ENCODE peak calls at places on chromosomes 5 and 9, in ten cellular contexts. Q is stomach, O is upper lobe of left lung, S is heart left ventricle, Y is sigmoid colon, H is A549, F is prostate gland, D is ovary, L is IMR-90, B is HCT116. Z is an unnamed sample.

GRCh38 chr5:101271945-101272344 is 368.9 kb upstream of the ST8SIA4 start:
- DNase-seq in H (no peak), O (no peak), Q (no peak), L (no peak), B (no peak), D (no peak), S (no peak), F (no peak), Y (no peak), Z (no peak)

GRCh38 chr9:120443976-120444375 is 136.0 kb downstream of the CDK5RAP2 start:
- DNase-seq in Q (no peak), L (no peak), O (no peak), H (no peak), Y (no peak), D (no peak), F (no peak), B (no peak), S (no peak), Z (no peak)

GRCh38 chr5:6634327-6634713 is 1.1 kb downstream of the SRD5A1 start:
- DNase-seq in S (no peak), B (no peak), F (no peak), Y (no peak), Q (no peak), D (no peak), L (no peak), O (no peak), H (peak; percentile 21), Z (no peak)

GRCh38 chr5:135372654-135373381 is 26.2 kb downstream of the MACROH2A1 start:
- DNase-seq in F (no peak), H (no peak), S (no peak), L (no peak), O (no peak), Q (no peak), B (no peak), Y (no peak), D (no peak), Z (no peak)

GRCh38 chr9:136361757-136362449 is 1.6 kb downstream of the DNLZ start:
- DNase-seq in D (no peak), H (no peak), B (no peak), F (no peak), O (peak; percentile 81), L (peak; percentile 30), Q (no peak), S (no peak), Y (peak; percentile 87), Z (no peak)

GRCh38 chr5:97224112-97224750 is 41.2 kb upstream of the RIOK2 start:
- DNase-seq in O (no peak), H (no peak), Y (no peak), B (no peak), S (no peak), D (no peak), F (no peak), L (peak; percentile 61), Q (no peak), Z (no peak)

GRCh38 chr9:5511476-5511875 is 1.1 kb downstream of the PDCD1LG2 start:
- DNase-seq in Q (no peak), S (no peak), F (no peak), L (no peak), D (no peak), B (no peak), O (no peak), H (no peak), Y (no peak), Z (no peak)

GRCh38 chr5:76601470-76601869 is 21.7 kb downstream of the F2RL2 start:
- DNase-seq in O (no peak), F (peak; percentile 24), B (peak; percentile 48), S (no peak), L (peak; percentile 80), D (no peak), Y (no peak), Q (no peak), H (peak; percentile 63), Z (no peak)

GRCh38 chr9:8895498-8896224 is 1096.1 kb upstream of the DMAC1 start:
- DNase-seq in B (no peak), Y (no peak), F (no peak), S (no peak), L (peak; percentile 16), O (no peak), Q (no peak), H (peak; percentile 5), D (no peak), Z (no peak)

GRCh38 chr5:157497875-157498611 is 38.0 kb downstream of the NIPAL4 start:
- DNase-seq in B (no peak), L (no peak), H (no peak), S (no peak), Y (peak; percentile 62), O (peak; percentile 34), Q (no peak), F (no peak), D (no peak), Z (no peak)

GRCh38 chr9:76116913-76117312 is 226.4 kb downstream of the PCSK5 start:
- DNase-seq in Y (no peak), H (no peak), F (no peak), Q (no peak), B (no peak), D (no peak), L (no peak), S (no peak), O (no peak), Z (no peak)

GRCh38 chr5:43313854-43314457 is 744 bp upstream of the HMGCS1 start:
- DNase-seq in F (peak; percentile 20), D (peak; percentile 22), Y (no peak), B (no peak), S (no peak), Q (no peak), L (no peak), H (no peak), O (no peak), Z (no peak)

GRCh38 chr5:170312666-170313065 is 15.1 kb upstream of the LCP2 start:
- DNase-seq in Q (no peak), D (no peak), Y (no peak), O (no peak), B (no peak), L (peak; percentile 3), S (no peak), H (no peak), F (no peak), Z (no peak)

GRCh38 chr9:127083598-127083997 is 38.8 kb downstream of the ANGPTL2 start:
- DNase-seq in F (no peak), D (no peak), L (peak; percentile 13), Q (no peak), O (no peak), H (no peak), B (no peak), Y (peak; percentile 33), S (no peak), Z (no peak)

GRCh38 chr5:168426864-168427172 is 59.5 kb upstream of the RARS1 start:
- DNase-seq in H (no peak), D (no peak), Q (no peak), S (no peak), O (no peak), B (no peak), Y (no peak), F (no peak), L (no peak), Z (no peak)

GRCh38 chr9:85577353-85577952 is 164.3 kb downstream of the AGTPBP1 start:
- DNase-seq in Y (no peak), L (peak; percentile 4), Q (no peak), H (no peak), O (no peak), D (no peak), F (no peak), B (no peak), S (no peak), Z (no peak)

DNA sequence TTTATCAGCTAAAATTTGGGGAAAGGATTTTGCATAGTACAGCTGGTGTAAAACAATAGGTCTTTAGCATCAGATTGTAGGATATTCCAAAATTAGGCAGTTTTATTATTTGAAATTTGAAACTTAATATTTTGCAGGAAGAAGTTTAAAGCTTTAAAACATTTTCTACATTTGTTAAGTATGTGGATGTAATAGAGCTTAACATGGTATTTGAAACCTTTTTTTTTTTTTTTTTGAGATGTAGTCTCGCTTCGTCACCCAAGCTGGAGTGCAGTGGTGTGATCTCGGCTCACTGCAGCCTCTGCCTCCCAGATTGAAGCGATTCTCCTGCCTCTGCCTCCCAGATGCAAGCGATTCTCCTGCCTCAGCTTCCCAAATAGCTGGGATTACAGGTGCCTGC is 2.9 kb downstream of the DENND4C start:
- DNase-seq in Q (no peak), L (no peak), Y (no peak), S (no peak), B (no peak), H (no peak), D (no peak), F (no peak), O (no peak), Z (no peak)
- H3K27ac ChIP-seq in Q (peak overlapping the region; percentile 97), L (no peak overlapping the region), Y (peak overlapping the region; percentile 98), S (peak overlapping the region; percentile 99), B (no peak overlapping the region), H (peak overlapping the region; percentile 91), D (no peak overlapping the region), F (no peak overlapping the region), O (peak overlapping the region; percentile 99), Z (peak overlapping the region; percentile 94)

DNA sequence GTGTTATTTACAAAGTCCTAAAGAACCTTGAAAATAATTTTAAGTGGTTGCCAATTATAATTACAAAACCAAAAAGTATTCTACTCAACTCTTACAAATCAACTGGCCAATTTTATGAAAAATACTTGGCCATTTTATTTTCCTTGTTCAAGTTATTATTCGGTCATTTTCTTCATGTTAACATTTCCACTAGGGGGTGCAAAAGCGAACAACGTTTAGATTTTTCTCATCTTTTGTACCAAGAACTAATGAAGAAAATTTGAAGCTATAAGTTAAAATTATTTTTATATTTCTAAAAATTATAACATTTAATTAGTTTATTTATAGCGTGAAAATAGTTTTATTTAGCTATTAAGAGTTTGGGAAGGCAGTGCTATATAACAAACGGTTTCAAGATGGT is 1453.3 kb downstream of the MAT2B start:
- DNase-seq in F (no peak), D (no peak), B (no peak), Q (no peak), O (no peak), S (no peak), L (no peak), H (no peak), Y (no peak), Z (no peak)
- TF ChIP-seq POLR2A in F (no peak), D (no peak), B (no peak), Q (no peak), O (no peak), S (no peak), L (no peak), H (no peak), Y (no peak), Z (no peak)

GRCh38 chr5:114952876-114953275 is 216.8 kb downstream of the TRIM36 start:
- DNase-seq in Q (no peak), H (no peak), L (no peak), Y (no peak), S (no peak), F (no peak), B (no peak), O (no peak), D (no peak), Z (no peak)
- H3K27ac ChIP-seq in Q (no peak overlapping the region), H (no peak overlapping the region), L (no peak overlapping the region), Y (no peak overlapping the region), S (no peak overlapping the region), F (no peak overlapping the region), B (no peak overlapping the region), O (no peak overlapping the region), D (no peak overlapping the region), Z (no peak overlapping the region)

DNA sequence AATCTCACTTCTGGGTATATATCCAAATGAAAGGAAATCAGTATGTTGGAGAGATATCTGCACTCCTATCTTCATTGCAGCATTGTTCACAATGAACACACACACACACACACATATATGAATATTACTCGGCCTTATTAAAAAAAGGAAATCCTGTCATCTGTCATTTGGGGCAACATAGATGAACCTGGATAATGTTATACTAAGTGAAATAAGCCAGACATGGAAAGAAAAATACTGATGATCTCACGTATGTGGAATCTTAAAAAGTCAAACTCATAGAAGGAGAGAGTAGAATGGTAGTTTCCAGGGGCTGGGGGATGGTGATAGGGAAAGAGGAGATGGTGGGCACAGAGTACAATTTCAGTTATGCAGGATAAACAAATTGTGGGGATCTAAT is 100.3 kb downstream of the EMB start:
- DNase-seq in S (no peak), O (no peak), L (no peak), B (no peak), Q (no peak), D (no peak), H (no peak), F (no peak), Y (no peak), Z (no peak)
- TF ChIP-seq POLR2A in S (no peak), O (no peak), L (no peak), B (no peak), Q (no peak), D (no peak), H (no peak), F (no peak), Y (no peak), Z (no peak)